ENCODE peak calls at places on chromosome 1, in six cellular contexts. One of them, this sample, is unnamed.

GRCh38 chr1:147890177-147890790 is 12.3 kb upstream of the GJA8 start:
- DNase-seq in Right ventricle myocardium superior: peak; percentile 84
- DNase-seq in HFF-Myc: no peak
- DNase-seq in SW480: peak; percentile 57
- DNase-seq in CD8-positive, alpha-beta memory T cell: peak; percentile 52
- DNase-seq in NCI-H1417: peak; percentile 93
- DNase-seq in this sample: no peak

GRCh38 chr1:202575906-202576653 is 134.2 kb downstream of the SYT2 start:
- DNase-seq in Right ventricle myocardium superior: no peak
- DNase-seq in SW480: no peak
- DNase-seq in HFF-Myc: no peak
- DNase-seq in NCI-H1417: no peak
- DNase-seq in CD8-positive, alpha-beta memory T cell: no peak
- DNase-seq in this sample: no peak

GRCh38 chr1:172477216-172477615 is 33.3 kb upstream of the PIGC start:
- DNase-seq in NCI-H1417: no peak
- DNase-seq in CD8-positive, alpha-beta memory T cell: no peak
- DNase-seq in HFF-Myc: no peak
- DNase-seq in SW480: no peak
- DNase-seq in Right ventricle myocardium superior: no peak
- DNase-seq in this sample: no peak

GRCh38 chr1:118142546-118142945 is 42.5 kb downstream of the SPAG17 start:
- DNase-seq in CD8-positive, alpha-beta memory T cell: no peak
- DNase-seq in Right ventricle myocardium superior: no peak
- DNase-seq in NCI-H1417: no peak
- DNase-seq in SW480: no peak
- DNase-seq in HFF-Myc: no peak
- DNase-seq in this sample: no peak

GRCh38 chr1:43522776-43523480 is 7.8 kb upstream of the PTPRF start:
- DNase-seq in NCI-H1417: no peak
- DNase-seq in SW480: peak; percentile 94
- DNase-seq in CD8-positive, alpha-beta memory T cell: no peak
- DNase-seq in HFF-Myc: peak; percentile 25
- DNase-seq in Right ventricle myocardium superior: no peak
- DNase-seq in this sample: peak; percentile 84

GRCh38 chr1:153563991-153564390 is 1.7 kb downstream of the S100A2 start:
- DNase-seq in NCI-H1417: no peak
- DNase-seq in HFF-Myc: no peak
- DNase-seq in SW480: no peak
- DNase-seq in CD8-positive, alpha-beta memory T cell: no peak
- DNase-seq in Right ventricle myocardium superior: no peak
- DNase-seq in this sample: no peak

GRCh38 chr1:56515898-56516538 is 63.3 kb downstream of the PLPP3 start:
- DNase-seq in CD8-positive, alpha-beta memory T cell: no peak
- DNase-seq in NCI-H1417: no peak
- DNase-seq in Right ventricle myocardium superior: no peak
- DNase-seq in HFF-Myc: no peak
- DNase-seq in SW480: no peak
- DNase-seq in this sample: no peak

GRCh38 chr1:41048540-41048939 is 27.0 kb upstream of the SLFNL1 start:
- DNase-seq in HFF-Myc: no peak
- DNase-seq in NCI-H1417: no peak
- DNase-seq in Right ventricle myocardium superior: no peak
- DNase-seq in CD8-positive, alpha-beta memory T cell: no peak
- DNase-seq in SW480: no peak
- DNase-seq in this sample: no peak

GRCh38 chr1:40980453-40981121 is 1.1 kb downstream of the CTPS1 start:
- DNase-seq in Right ventricle myocardium superior: peak; percentile 44
- DNase-seq in SW480: peak; percentile 25
- DNase-seq in NCI-H1417: peak; percentile 41
- DNase-seq in HFF-Myc: no peak
- DNase-seq in CD8-positive, alpha-beta memory T cell: peak; percentile 78
- DNase-seq in this sample: no peak

GRCh38 chr1:17167783-17168479 is 37.0 kb upstream of the PADI1 start:
- DNase-seq in Right ventricle myocardium superior: no peak
- DNase-seq in CD8-positive, alpha-beta memory T cell: no peak
- DNase-seq in HFF-Myc: no peak
- DNase-seq in NCI-H1417: no peak
- DNase-seq in SW480: no peak
- DNase-seq in this sample: no peak

GRCh38 chr1:183246436-183246835 is 60.4 kb downstream of the LAMC2 start:
- DNase-seq in NCI-H1417: no peak
- DNase-seq in SW480: no peak
- DNase-seq in HFF-Myc: no peak
- DNase-seq in CD8-positive, alpha-beta memory T cell: no peak
- DNase-seq in Right ventricle myocardium superior: no peak
- DNase-seq in this sample: no peak

GRCh38 chr1:15866696-15867687 is 19.5 kb downstream of the SPEN start:
- DNase-seq in NCI-H1417: no peak
- DNase-seq in SW480: no peak
- DNase-seq in Right ventricle myocardium superior: no peak
- DNase-seq in CD8-positive, alpha-beta memory T cell: no peak
- DNase-seq in HFF-Myc: no peak
- DNase-seq in this sample: no peak

GRCh38 chr1:227788279-227789041 is 27.0 kb upstream of the PRSS38 start:
- DNase-seq in SW480: peak; percentile 61
- DNase-seq in Right ventricle myocardium superior: peak; percentile 85
- DNase-seq in CD8-positive, alpha-beta memory T cell: no peak
- DNase-seq in HFF-Myc: no peak
- DNase-seq in NCI-H1417: no peak
- DNase-seq in this sample: no peak

GRCh38 chr1:3691421-3692204 is 39.3 kb downstream of the TP73 start:
- DNase-seq in SW480: no peak
- DNase-seq in CD8-positive, alpha-beta memory T cell: no peak
- DNase-seq in Right ventricle myocardium superior: no peak
- DNase-seq in NCI-H1417: peak; percentile 23
- DNase-seq in HFF-Myc: no peak
- DNase-seq in this sample: no peak

GRCh38 chr1:7478142-7478796 is 292.8 kb upstream of the VAMP3 start:
- DNase-seq in SW480: no peak
- DNase-seq in Right ventricle myocardium superior: no peak
- DNase-seq in NCI-H1417: no peak
- DNase-seq in CD8-positive, alpha-beta memory T cell: no peak
- DNase-seq in HFF-Myc: no peak
- DNase-seq in this sample: no peak

GRCh38 chr1:174769961-174770549 is 229.7 kb upstream of the CACYBP start:
- DNase-seq in SW480: peak; percentile 45
- DNase-seq in HFF-Myc: peak; percentile 21
- DNase-seq in Right ventricle myocardium superior: no peak
- DNase-seq in CD8-positive, alpha-beta memory T cell: no peak
- DNase-seq in NCI-H1417: peak; percentile 80
- DNase-seq in this sample: peak; percentile 28

GRCh38 chr1:234589064-234589765 is 20.8 kb downstream of the IRF2BP2 start:
- DNase-seq in SW480: peak; percentile 53
- DNase-seq in CD8-positive, alpha-beta memory T cell: no peak
- DNase-seq in HFF-Myc: no peak
- DNase-seq in Right ventricle myocardium superior: no peak
- DNase-seq in NCI-H1417: no peak
- DNase-seq in this sample: no peak

GRCh38 chr1:208533746-208534603 is 289.8 kb upstream of the PLXNA2 start:
- DNase-seq in SW480: no peak
- DNase-seq in NCI-H1417: no peak
- DNase-seq in Right ventricle myocardium superior: no peak
- DNase-seq in CD8-positive, alpha-beta memory T cell: no peak
- DNase-seq in HFF-Myc: no peak
- DNase-seq in this sample: no peak

GRCh38 chr1:188479146-188479545 is 1650.4 kb downstream of the PLA2G4A start:
- DNase-seq in Right ventricle myocardium superior: no peak
- DNase-seq in CD8-positive, alpha-beta memory T cell: no peak
- DNase-seq in NCI-H1417: no peak
- DNase-seq in SW480: no peak
- DNase-seq in HFF-Myc: no peak
- DNase-seq in this sample: no peak

GRCh38 chr1:61269648-61270047 is 187.3 kb downstream of the NFIA start:
- DNase-seq in HFF-Myc: no peak
- DNase-seq in Right ventricle myocardium superior: no peak
- DNase-seq in NCI-H1417: no peak
- DNase-seq in SW480: no peak
- DNase-seq in CD8-positive, alpha-beta memory T cell: no peak
- DNase-seq in this sample: no peak

This sample was measured in Panc1.